ENCODE peak calls at places on chromosome X, in seven cellular contexts. K is omental fat pad; J is fibroblast of pulmonary artery; Y is progenitor cell of endocrine pancreas; G is mesenchymal stem cell; Z is AG20443; X is activated CD4-positive, alpha-beta T cell treated with anti-CD3 and anti-CD28 coated beads for 4 hours. V is an unnamed sample.

GRCh38 chrX:38654302-38654701 is 93.0 kb downstream of the TSPAN7 start:
- DNase-seq in Y (no peak), Z (peak), G (peak), J (peak), K (no peak), X (no peak), V (no peak)

GRCh38 chrX:1244164-1245076 is 24.2 kb upstream of the CSF2RA start:
- DNase-seq in Z (no peak), Y (no peak), K (no peak), X (no peak), J (no peak), G (no peak), V (no peak)

GRCh38 chrX:25873196-25873595 is 264.9 kb upstream of the MAGEB18 start:
- DNase-seq in G (no peak), X (no peak), J (peak), K (no peak), Y (no peak), Z (no peak), V (peak)

GRCh38 chrX:129717902-129718301 is 20.9 kb upstream of the XPNPEP2 start:
- DNase-seq in X (no peak), Z (peak), Y (no peak), G (peak), K (no peak), J (peak), V (peak)

GRCh38 chrX:152893631-152894610 is 3.9 kb upstream of the ZNF185 start:
- DNase-seq in X (no peak), Y (no peak), Z (no peak), J (no peak), G (no peak), K (no peak), V (no peak)

GRCh38 chrX:103464071-103464773 is 55.1 kb downstream of the RAB40A start:
- DNase-seq in J (peak), X (peak), G (peak), K (no peak), Z (peak), Y (no peak), V (no peak)

GRCh38 chrX:54194982-54195588 is 12.0 kb upstream of the FAM120C start:
- DNase-seq in K (no peak), Z (no peak), J (no peak), G (no peak), Y (no peak), X (no peak), V (no peak)

GRCh38 chrX:12210921-12211320 is 72.6 kb downstream of the FRMPD4 start:
- DNase-seq in J (peak), G (peak), Y (no peak), X (no peak), K (no peak), Z (peak), V (peak)

GRCh38 chrX:9737363-9737762 is 28.3 kb downstream of the GPR143 start:
- DNase-seq in Z (no peak), G (peak), K (no peak), Y (no peak), J (no peak), X (no peak), V (no peak)

GRCh38 chrX:74923942-74924448 is 1.3 kb downstream of the NEXMIF start:
- DNase-seq in X (no peak), Z (peak), G (no peak), Y (no peak), K (no peak), J (peak), V (no peak)

GRCh38 chrX:16834811-16835210 is 35.4 kb downstream of the RBBP7 start:
- DNase-seq in X (no peak), Z (no peak), J (no peak), K (no peak), G (no peak), Y (no peak), V (no peak)

GRCh38 chrX:45557390-45557789 is 356.7 kb upstream of the DIPK2B start:
- DNase-seq in K (no peak), J (peak), Z (no peak), Y (no peak), G (peak), X (no peak), V (no peak)

GRCh38 chrX:71618303-71618721 is at the start of gene CXCR3:
- DNase-seq in K (no peak), Z (no peak), G (no peak), X (peak), J (peak), Y (no peak), V (no peak)

GRCh38 chrX:68840256-68840655 is 11.4 kb downstream of the EFNB1 start:
- DNase-seq in G (no peak), X (no peak), J (no peak), Y (no peak), K (no peak), Z (no peak), V (no peak)

GRCh38 chrX:132488819-132489255 is at the start of gene MBNL3:
- DNase-seq in G (peak), X (peak), Y (peak), Z (peak), J (peak), K (no peak), V (no peak)